ENCODE peak calls at places on chromosomes 7 and 10, in nine cellular contexts. One of them, this sample, is unnamed.

GRCh38 chr10:2081501-2081900 is 344.2 kb upstream of the ADARB2 start:
- DNase-seq in fibroblast of mammary gland: no peak
- DNase-seq in NCI-H345: no peak
- DNase-seq in ELR: no peak
- DNase-seq in sigmoid colon: no peak
- DNase-seq in adipocyte: no peak
- DNase-seq in fibroblast of the conjunctiva: no peak
- DNase-seq in hypothalamus: no peak
- DNase-seq in activated CD8-positive, alpha-beta memory T cell treated with anti-CD3 and anti-CD28 coated beads, Interleukin-2, amount 50 U/mL, for 4 hours: no peak
- DNase-seq in this sample: no peak

GRCh38 chr10:47339759-47340612 is 8.2 kb upstream of the RBP3 start:
- DNase-seq in fibroblast of mammary gland: no peak
- DNase-seq in NCI-H345: no peak
- DNase-seq in ELR: no peak
- DNase-seq in sigmoid colon: peak
- DNase-seq in adipocyte: no peak
- DNase-seq in fibroblast of the conjunctiva: no peak
- DNase-seq in hypothalamus: no peak
- DNase-seq in activated CD8-positive, alpha-beta memory T cell treated with anti-CD3 and anti-CD28 coated beads, Interleukin-2, amount 50 U/mL, for 4 hours: no peak
- DNase-seq in this sample: no peak

GRCh38 chr7:77791336-77791735 is 6.9 kb downstream of the TMEM60 start:
- DNase-seq in fibroblast of mammary gland: no peak
- DNase-seq in NCI-H345: peak
- DNase-seq in ELR: no peak
- DNase-seq in sigmoid colon: no peak
- DNase-seq in adipocyte: no peak
- DNase-seq in fibroblast of the conjunctiva: no peak
- DNase-seq in hypothalamus: no peak
- DNase-seq in activated CD8-positive, alpha-beta memory T cell treated with anti-CD3 and anti-CD28 coated beads, Interleukin-2, amount 50 U/mL, for 4 hours: no peak
- DNase-seq in this sample: no peak

GRCh38 chr7:146235210-146235609 is 118.6 kb downstream of the CNTNAP2 start:
- DNase-seq in fibroblast of mammary gland: no peak
- DNase-seq in NCI-H345: no peak
- DNase-seq in ELR: no peak
- DNase-seq in sigmoid colon: no peak
- DNase-seq in adipocyte: no peak
- DNase-seq in fibroblast of the conjunctiva: no peak
- DNase-seq in hypothalamus: no peak
- DNase-seq in activated CD8-positive, alpha-beta memory T cell treated with anti-CD3 and anti-CD28 coated beads, Interleukin-2, amount 50 U/mL, for 4 hours: no peak
- DNase-seq in this sample: no peak

GRCh38 chr10:17326377-17326776 is 98.3 kb downstream of the VIM start:
- DNase-seq in fibroblast of mammary gland: no peak
- DNase-seq in NCI-H345: no peak
- DNase-seq in ELR: no peak
- DNase-seq in sigmoid colon: no peak
- DNase-seq in adipocyte: no peak
- DNase-seq in fibroblast of the conjunctiva: no peak
- DNase-seq in hypothalamus: no peak
- DNase-seq in activated CD8-positive, alpha-beta memory T cell treated with anti-CD3 and anti-CD28 coated beads, Interleukin-2, amount 50 U/mL, for 4 hours: no peak
- DNase-seq in this sample: no peak

GRCh38 chr10:123136806-123137642 is 1.3 kb downstream of the HMX3 start:
- DNase-seq in fibroblast of mammary gland: no peak
- DNase-seq in NCI-H345: no peak
- DNase-seq in ELR: no peak
- DNase-seq in sigmoid colon: no peak
- DNase-seq in adipocyte: peak
- DNase-seq in fibroblast of the conjunctiva: no peak
- DNase-seq in hypothalamus: no peak
- DNase-seq in activated CD8-positive, alpha-beta memory T cell treated with anti-CD3 and anti-CD28 coated beads, Interleukin-2, amount 50 U/mL, for 4 hours: no peak
- DNase-seq in this sample: no peak

GRCh38 chr7:380724-381210 is 90.8 kb downstream of the FOXL3 start:
- DNase-seq in fibroblast of mammary gland: no peak
- DNase-seq in NCI-H345: no peak
- DNase-seq in ELR: no peak
- DNase-seq in sigmoid colon: no peak
- DNase-seq in adipocyte: no peak
- DNase-seq in fibroblast of the conjunctiva: no peak
- DNase-seq in hypothalamus: no peak
- DNase-seq in activated CD8-positive, alpha-beta memory T cell treated with anti-CD3 and anti-CD28 coated beads, Interleukin-2, amount 50 U/mL, for 4 hours: peak
- DNase-seq in this sample: no peak

GRCh38 chr7:136256491-136256890 is 279.3 kb upstream of the MTPN start:
- DNase-seq in fibroblast of mammary gland: no peak
- DNase-seq in NCI-H345: no peak
- DNase-seq in ELR: no peak
- DNase-seq in sigmoid colon: no peak
- DNase-seq in adipocyte: no peak
- DNase-seq in fibroblast of the conjunctiva: no peak
- DNase-seq in hypothalamus: no peak
- DNase-seq in activated CD8-positive, alpha-beta memory T cell treated with anti-CD3 and anti-CD28 coated beads, Interleukin-2, amount 50 U/mL, for 4 hours: no peak
- DNase-seq in this sample: no peak

GRCh38 chr10:91939653-91940052 is 16.1 kb downstream of the BTAF1 start:
- DNase-seq in fibroblast of mammary gland: no peak
- DNase-seq in NCI-H345: no peak
- DNase-seq in ELR: no peak
- DNase-seq in sigmoid colon: no peak
- DNase-seq in adipocyte: no peak
- DNase-seq in fibroblast of the conjunctiva: no peak
- DNase-seq in hypothalamus: no peak
- DNase-seq in activated CD8-positive, alpha-beta memory T cell treated with anti-CD3 and anti-CD28 coated beads, Interleukin-2, amount 50 U/mL, for 4 hours: no peak
- DNase-seq in this sample: no peak

GRCh38 chr10:9331583-9332008 is 1277.1 kb downstream of the GATA3 start:
- DNase-seq in fibroblast of mammary gland: peak
- DNase-seq in NCI-H345: peak
- DNase-seq in ELR: peak
- DNase-seq in sigmoid colon: no peak
- DNase-seq in adipocyte: peak
- DNase-seq in fibroblast of the conjunctiva: peak
- DNase-seq in hypothalamus: no peak
- DNase-seq in activated CD8-positive, alpha-beta memory T cell treated with anti-CD3 and anti-CD28 coated beads, Interleukin-2, amount 50 U/mL, for 4 hours: no peak
- DNase-seq in this sample: peak

GRCh38 chr7:90433221-90433620 is 30.0 kb downstream of the CLDN12 start:
- DNase-seq in fibroblast of mammary gland: no peak
- DNase-seq in NCI-H345: no peak
- DNase-seq in ELR: no peak
- DNase-seq in sigmoid colon: no peak
- DNase-seq in adipocyte: no peak
- DNase-seq in fibroblast of the conjunctiva: no peak
- DNase-seq in hypothalamus: no peak
- DNase-seq in activated CD8-positive, alpha-beta memory T cell treated with anti-CD3 and anti-CD28 coated beads, Interleukin-2, amount 50 U/mL, for 4 hours: no peak
- DNase-seq in this sample: no peak

GRCh38 chr7:15709978-15710377 is 23.5 kb upstream of the MEOX2 start:
- DNase-seq in fibroblast of mammary gland: peak
- DNase-seq in NCI-H345: no peak
- DNase-seq in ELR: peak
- DNase-seq in sigmoid colon: no peak
- DNase-seq in adipocyte: no peak
- DNase-seq in fibroblast of the conjunctiva: no peak
- DNase-seq in hypothalamus: no peak
- DNase-seq in activated CD8-positive, alpha-beta memory T cell treated with anti-CD3 and anti-CD28 coated beads, Interleukin-2, amount 50 U/mL, for 4 hours: no peak
- DNase-seq in this sample: no peak

GRCh38 chr10:35643151-35643975 is 1.3 kb upstream of the FZD8 start:
- DNase-seq in fibroblast of mammary gland: peak
- DNase-seq in NCI-H345: peak
- DNase-seq in ELR: peak
- DNase-seq in sigmoid colon: peak
- DNase-seq in adipocyte: peak
- DNase-seq in fibroblast of the conjunctiva: peak
- DNase-seq in hypothalamus: peak
- DNase-seq in activated CD8-positive, alpha-beta memory T cell treated with anti-CD3 and anti-CD28 coated beads, Interleukin-2, amount 50 U/mL, for 4 hours: peak
- DNase-seq in this sample: no peak

GRCh38 chr10:33122014-33122788 is 164.2 kb upstream of the ITGB1 start:
- DNase-seq in fibroblast of mammary gland: peak
- DNase-seq in NCI-H345: no peak
- DNase-seq in ELR: peak
- DNase-seq in sigmoid colon: no peak
- DNase-seq in adipocyte: peak
- DNase-seq in fibroblast of the conjunctiva: peak
- DNase-seq in hypothalamus: no peak
- DNase-seq in activated CD8-positive, alpha-beta memory T cell treated with anti-CD3 and anti-CD28 coated beads, Interleukin-2, amount 50 U/mL, for 4 hours: no peak
- DNase-seq in this sample: no peak

GRCh38 chr7:92608380-92609322 is 18.5 kb upstream of the FAM133B start:
- DNase-seq in fibroblast of mammary gland: no peak
- DNase-seq in NCI-H345: peak
- DNase-seq in ELR: no peak
- DNase-seq in sigmoid colon: no peak
- DNase-seq in adipocyte: no peak
- DNase-seq in fibroblast of the conjunctiva: no peak
- DNase-seq in hypothalamus: no peak
- DNase-seq in activated CD8-positive, alpha-beta memory T cell treated with anti-CD3 and anti-CD28 coated beads, Interleukin-2, amount 50 U/mL, for 4 hours: no peak
- DNase-seq in this sample: no peak

GRCh38 chr7:149883452-149883861 is 9.7 kb downstream of the ATP6V0E2 start:
- DNase-seq in fibroblast of mammary gland: peak
- DNase-seq in NCI-H345: peak
- DNase-seq in ELR: peak
- DNase-seq in sigmoid colon: peak
- DNase-seq in adipocyte: peak
- DNase-seq in fibroblast of the conjunctiva: peak
- DNase-seq in hypothalamus: peak
- DNase-seq in activated CD8-positive, alpha-beta memory T cell treated with anti-CD3 and anti-CD28 coated beads, Interleukin-2, amount 50 U/mL, for 4 hours: peak
- DNase-seq in this sample: peak

GRCh38 chr7:41238851-41239331 is 464.0 kb downstream of the INHBA start:
- DNase-seq in fibroblast of mammary gland: peak
- DNase-seq in NCI-H345: no peak
- DNase-seq in ELR: peak
- DNase-seq in sigmoid colon: no peak
- DNase-seq in adipocyte: no peak
- DNase-seq in fibroblast of the conjunctiva: no peak
- DNase-seq in hypothalamus: no peak
- DNase-seq in activated CD8-positive, alpha-beta memory T cell treated with anti-CD3 and anti-CD28 coated beads, Interleukin-2, amount 50 U/mL, for 4 hours: no peak
- DNase-seq in this sample: no peak

GRCh38 chr10:50552771-50553535 is 70.8 kb downstream of the SGMS1 start:
- DNase-seq in fibroblast of mammary gland: peak
- DNase-seq in NCI-H345: no peak
- DNase-seq in ELR: peak
- DNase-seq in sigmoid colon: no peak
- DNase-seq in adipocyte: peak
- DNase-seq in fibroblast of the conjunctiva: no peak
- DNase-seq in hypothalamus: no peak
- DNase-seq in activated CD8-positive, alpha-beta memory T cell treated with anti-CD3 and anti-CD28 coated beads, Interleukin-2, amount 50 U/mL, for 4 hours: peak
- DNase-seq in this sample: peak

GRCh38 chr10:123297175-123297574 is 143.0 kb downstream of the BUB3 start:
- DNase-seq in fibroblast of mammary gland: no peak
- DNase-seq in NCI-H345: no peak
- DNase-seq in ELR: no peak
- DNase-seq in sigmoid colon: no peak
- DNase-seq in adipocyte: no peak
- DNase-seq in fibroblast of the conjunctiva: no peak
- DNase-seq in hypothalamus: no peak
- DNase-seq in activated CD8-positive, alpha-beta memory T cell treated with anti-CD3 and anti-CD28 coated beads, Interleukin-2, amount 50 U/mL, for 4 hours: no peak
- DNase-seq in this sample: no peak

GRCh38 chr7:150375662-150376521 is 3.2 kb upstream of the ZNF775 start:
- DNase-seq in fibroblast of mammary gland: no peak
- DNase-seq in NCI-H345: no peak
- DNase-seq in ELR: no peak
- DNase-seq in sigmoid colon: no peak
- DNase-seq in adipocyte: no peak
- DNase-seq in fibroblast of the conjunctiva: no peak
- DNase-seq in hypothalamus: no peak
- DNase-seq in activated CD8-positive, alpha-beta memory T cell treated with anti-CD3 and anti-CD28 coated beads, Interleukin-2, amount 50 U/mL, for 4 hours: peak
- DNase-seq in this sample: no peak

GRCh38 chr7:30727061-30727945 is 24.6 kb upstream of the INMT start:
- DNase-seq in fibroblast of mammary gland: peak
- DNase-seq in NCI-H345: no peak
- DNase-seq in ELR: peak
- DNase-seq in sigmoid colon: no peak
- DNase-seq in adipocyte: peak
- DNase-seq in fibroblast of the conjunctiva: no peak
- DNase-seq in hypothalamus: peak
- DNase-seq in activated CD8-positive, alpha-beta memory T cell treated with anti-CD3 and anti-CD28 coated beads, Interleukin-2, amount 50 U/mL, for 4 hours: no peak
- DNase-seq in this sample: peak

GRCh38 chr10:84329094-84329611 is 764 bp downstream of the CCSER2 start:
- DNase-seq in fibroblast of mammary gland: peak
- DNase-seq in NCI-H345: peak
- DNase-seq in ELR: peak
- DNase-seq in sigmoid colon: no peak
- DNase-seq in adipocyte: peak
- DNase-seq in fibroblast of the conjunctiva: no peak
- DNase-seq in hypothalamus: peak
- DNase-seq in activated CD8-positive, alpha-beta memory T cell treated with anti-CD3 and anti-CD28 coated beads, Interleukin-2, amount 50 U/mL, for 4 hours: peak
- DNase-seq in this sample: peak

GRCh38 chr10:35340975-35341374 is 4.7 kb downstream of the CCNY start:
- DNase-seq in fibroblast of mammary gland: peak
- DNase-seq in NCI-H345: no peak
- DNase-seq in ELR: peak
- DNase-seq in sigmoid colon: no peak
- DNase-seq in adipocyte: peak
- DNase-seq in fibroblast of the conjunctiva: no peak
- DNase-seq in hypothalamus: no peak
- DNase-seq in activated CD8-positive, alpha-beta memory T cell treated with anti-CD3 and anti-CD28 coated beads, Interleukin-2, amount 50 U/mL, for 4 hours: no peak
- DNase-seq in this sample: no peak

GRCh38 chr10:114308470-114309110 is 69.5 kb downstream of the VWA2 start:
- DNase-seq in fibroblast of mammary gland: no peak
- DNase-seq in NCI-H345: no peak
- DNase-seq in ELR: no peak
- DNase-seq in sigmoid colon: peak
- DNase-seq in adipocyte: no peak
- DNase-seq in fibroblast of the conjunctiva: no peak
- DNase-seq in hypothalamus: peak
- DNase-seq in activated CD8-positive, alpha-beta memory T cell treated with anti-CD3 and anti-CD28 coated beads, Interleukin-2, amount 50 U/mL, for 4 hours: no peak
- DNase-seq in this sample: no peak

GRCh38 chr7:45726883-45727282 is 146.0 kb downstream of the CCDC201 start:
- DNase-seq in fibroblast of mammary gland: no peak
- DNase-seq in NCI-H345: no peak
- DNase-seq in ELR: no peak
- DNase-seq in sigmoid colon: no peak
- DNase-seq in adipocyte: no peak
- DNase-seq in fibroblast of the conjunctiva: no peak
- DNase-seq in hypothalamus: no peak
- DNase-seq in activated CD8-positive, alpha-beta memory T cell treated with anti-CD3 and anti-CD28 coated beads, Interleukin-2, amount 50 U/mL, for 4 hours: no peak
- DNase-seq in this sample: no peak

GRCh38 chr7:27897001-27897400 is 157.0 kb downstream of the TAX1BP1 start:
- DNase-seq in fibroblast of mammary gland: no peak
- DNase-seq in NCI-H345: no peak
- DNase-seq in ELR: no peak
- DNase-seq in sigmoid colon: no peak
- DNase-seq in adipocyte: no peak
- DNase-seq in fibroblast of the conjunctiva: no peak
- DNase-seq in hypothalamus: no peak
- DNase-seq in activated CD8-positive, alpha-beta memory T cell treated with anti-CD3 and anti-CD28 coated beads, Interleukin-2, amount 50 U/mL, for 4 hours: no peak
- DNase-seq in this sample: no peak

GRCh38 chr10:6396652-6397051 is 183.4 kb downstream of the PRKCQ start:
- DNase-seq in fibroblast of mammary gland: peak
- DNase-seq in NCI-H345: no peak
- DNase-seq in ELR: peak
- DNase-seq in sigmoid colon: no peak
- DNase-seq in adipocyte: peak
- DNase-seq in fibroblast of the conjunctiva: peak
- DNase-seq in hypothalamus: no peak
- DNase-seq in activated CD8-positive, alpha-beta memory T cell treated with anti-CD3 and anti-CD28 coated beads, Interleukin-2, amount 50 U/mL, for 4 hours: no peak
- DNase-seq in this sample: no peak

GRCh38 chr10:122387572-122387971 is 13.1 kb downstream of the PLEKHA1 start:
- DNase-seq in fibroblast of mammary gland: no peak
- DNase-seq in NCI-H345: no peak
- DNase-seq in ELR: no peak
- DNase-seq in sigmoid colon: no peak
- DNase-seq in adipocyte: no peak
- DNase-seq in fibroblast of the conjunctiva: no peak
- DNase-seq in hypothalamus: no peak
- DNase-seq in activated CD8-positive, alpha-beta memory T cell treated with anti-CD3 and anti-CD28 coated beads, Interleukin-2, amount 50 U/mL, for 4 hours: no peak
- DNase-seq in this sample: no peak

GRCh38 chr7:81851413-81851812 is 81.6 kb upstream of the HGF start:
- DNase-seq in fibroblast of mammary gland: no peak
- DNase-seq in NCI-H345: no peak
- DNase-seq in ELR: no peak
- DNase-seq in sigmoid colon: no peak
- DNase-seq in adipocyte: no peak
- DNase-seq in fibroblast of the conjunctiva: no peak
- DNase-seq in hypothalamus: no peak
- DNase-seq in activated CD8-positive, alpha-beta memory T cell treated with anti-CD3 and anti-CD28 coated beads, Interleukin-2, amount 50 U/mL, for 4 hours: no peak
- DNase-seq in this sample: no peak

GRCh38 chr7:1436608-1437007 is 22.7 kb downstream of the MICALL2 start:
- DNase-seq in fibroblast of mammary gland: no peak
- DNase-seq in NCI-H345: no peak
- DNase-seq in ELR: no peak
- DNase-seq in sigmoid colon: no peak
- DNase-seq in adipocyte: no peak
- DNase-seq in fibroblast of the conjunctiva: no peak
- DNase-seq in hypothalamus: no peak
- DNase-seq in activated CD8-positive, alpha-beta memory T cell treated with anti-CD3 and anti-CD28 coated beads, Interleukin-2, amount 50 U/mL, for 4 hours: no peak
- DNase-seq in this sample: no peak

GRCh38 chr7:122974229-122974628 is 21.3 kb downstream of the TAS2R16 start:
- DNase-seq in fibroblast of mammary gland: no peak
- DNase-seq in NCI-H345: no peak
- DNase-seq in ELR: no peak
- DNase-seq in sigmoid colon: no peak
- DNase-seq in adipocyte: no peak
- DNase-seq in fibroblast of the conjunctiva: no peak
- DNase-seq in hypothalamus: no peak
- DNase-seq in activated CD8-positive, alpha-beta memory T cell treated with anti-CD3 and anti-CD28 coated beads, Interleukin-2, amount 50 U/mL, for 4 hours: no peak
- DNase-seq in this sample: no peak

This sample was measured in OCI-LY7.